ENCODE peak calls at places on chromosome 12, in eight cellular contexts. C is GM03348; N is stimulated activated naive CD4-positive, alpha-beta T cell treated with Interleukin-2 at 50 U/mL for 16 hours; Y is neural crest cell; T is NCI-H2081; H is AG10803; I is GM20000; B is left cardiac atrium. F is an unnamed sample.

GRCh38 chr12:31250179-31250578 is 75.8 kb downstream of the SINHCAF start:
- DNase-seq in H (no peak), T (no peak), I (no peak), C (no peak), N (no peak), Y (no peak), B (no peak), F (no peak)

GRCh38 chr12:42666671-42667243 is 77.2 kb upstream of the PRICKLE1 start:
- DNase-seq in H (no peak), I (no peak), N (no peak), B (no peak), Y (no peak), T (no peak), C (no peak), F (no peak)

GRCh38 chr12:11727133-11727664 is 77.7 kb downstream of the ETV6 start:
- DNase-seq in H (no peak), T (no peak), Y (no peak), N (peak), B (no peak), C (no peak), I (no peak), F (no peak)

GRCh38 chr12:26661399-26661798 is 171.6 kb downstream of the ITPR2 start:
- DNase-seq in T (no peak), B (no peak), N (no peak), C (no peak), Y (no peak), I (no peak), H (no peak), F (no peak)

GRCh38 chr12:94813314-94813713 is 163.0 kb upstream of the TMCC3 start:
- DNase-seq in H (no peak), I (no peak), C (no peak), Y (no peak), B (no peak), N (no peak), T (no peak), F (no peak)

GRCh38 chr12:3275171-3276041 is 198.2 kb downstream of the TSPAN9 start:
- DNase-seq in N (peak), Y (peak), H (peak), C (peak), T (peak), I (peak), B (peak), F (peak)

GRCh38 chr12:127579446-127579845 is 687.5 kb upstream of the TMEM132C start:
- DNase-seq in I (no peak), B (no peak), N (no peak), T (no peak), Y (no peak), C (no peak), H (peak), F (no peak)

GRCh38 chr12:85641796-85642195 is 194.4 kb downstream of the RASSF9 start:
- DNase-seq in Y (no peak), T (no peak), I (no peak), C (no peak), B (no peak), N (no peak), H (no peak), F (no peak)

GRCh38 chr12:124497039-124497438 is 70.4 kb downstream of the NCOR2 start:
- DNase-seq in I (no peak), Y (no peak), T (no peak), B (peak), C (peak), H (peak), N (no peak), F (no peak)

GRCh38 chr12:51281202-51281924 is 11.1 kb upstream of the SMAGP start:
- DNase-seq in N (no peak), Y (no peak), B (no peak), H (peak), I (no peak), C (peak), T (no peak), F (no peak)

GRCh38 chr12:51244269-51244668 is 5.6 kb downstream of the DAZAP2 start:
- DNase-seq in Y (no peak), C (no peak), H (peak), I (no peak), T (no peak), B (no peak), N (no peak), F (no peak)

GRCh38 chr12:34209259-34209835 is 187.1 kb downstream of the ALG10 start:
- DNase-seq in T (no peak), B (no peak), C (no peak), H (no peak), I (no peak), Y (no peak), N (no peak), F (no peak)

GRCh38 chr12:123801573-123802178 is 39.6 kb downstream of the DNAH10 start:
- DNase-seq in C (peak), H (peak), I (peak), Y (no peak), T (no peak), N (no peak), B (no peak), F (no peak)

GRCh38 chr12:65615091-65615490 is 209.2 kb upstream of the HMGA2 start:
- DNase-seq in H (peak), C (peak), N (no peak), B (no peak), I (no peak), T (no peak), Y (no peak), F (no peak)

GRCh38 chr12:24078318-24078765 is 128.9 kb upstream of the SOX5 start:
- DNase-seq in Y (no peak), I (no peak), B (no peak), H (no peak), N (no peak), T (no peak), C (no peak), F (no peak)

GRCh38 chr12:110424237-110424636 is 20.7 kb upstream of the ANAPC7 start:
- DNase-seq in B (no peak), C (no peak), I (no peak), N (no peak), Y (no peak), T (no peak), H (peak), F (no peak)

GRCh38 chr12:119444462-119445044 is 110.0 kb downstream of the CCDC60 start:
- DNase-seq in B (peak), T (no peak), N (peak), H (no peak), I (peak), Y (peak), C (peak), F (peak)

GRCh38 chr12:107359382-107359781 is 266.0 kb upstream of the CRY1 start:
- DNase-seq in N (no peak), I (no peak), Y (no peak), H (peak), B (no peak), T (no peak), C (peak), F (no peak)

GRCh38 chr12:80509781-80510556 is 65.9 kb downstream of the PTPRQ start:
- DNase-seq in B (no peak), N (no peak), T (peak), H (peak), C (peak), Y (no peak), I (no peak), F (no peak)

GRCh38 chr12:6462234-6462995 is 8.1 kb downstream of the VAMP1 start:
- DNase-seq in N (peak), C (no peak), H (no peak), B (no peak), I (no peak), Y (no peak), T (no peak), F (no peak)

GRCh38 chr12:130835011-130835410 is 4.0 kb downstream of the STX2 start:
- DNase-seq in C (no peak), Y (no peak), I (no peak), T (no peak), H (no peak), N (no peak), B (no peak), F (no peak)

GRCh38 chr12:20364501-20364900 is 3.8 kb upstream of the PDE3A start:
- DNase-seq in B (no peak), Y (no peak), N (no peak), H (no peak), I (no peak), T (peak), C (no peak), F (no peak)

GRCh38 chr12:3389911-3390310 is 101.1 kb upstream of the PRMT8 start:
- DNase-seq in N (no peak), C (no peak), Y (no peak), T (no peak), I (no peak), H (no peak), B (no peak), F (no peak)

GRCh38 chr12:80268924-80269749 is 169.8 kb downstream of the OTOGL start:
- DNase-seq in N (no peak), B (no peak), H (peak), C (peak), I (no peak), Y (no peak), T (no peak), F (no peak)

GRCh38 chr12:98656289-98657101 is 11.4 kb downstream of the APAF1 start:
- DNase-seq in N (no peak), C (no peak), Y (no peak), H (no peak), B (no peak), I (peak), T (no peak), F (no peak)